ENCODE peak calls at places on chromosomes 6 and 20, in seven cellular contexts. O, V, R, T, F, L and G are unnamed samples.

GRCh38 chr6:24910331-24910849 is 25.4 kb downstream of the RIPOR2 start:
- DNase-seq in O (peak), V (no peak), R (no peak), T (no peak), F (peak), L (peak), G (no peak)

GRCh38 chr6:37547564-37548061 is 47.9 kb upstream of the CCDC167 start:
- DNase-seq in O (peak), V (no peak), R (no peak), T (no peak), F (no peak), L (no peak), G (no peak)

GRCh38 chr6:77502966-77503365 is 39.7 kb upstream of the HTR1B start:
- DNase-seq in O (no peak), V (no peak), R (no peak), T (no peak), F (no peak), L (no peak), G (no peak)

GRCh38 chr20:59404749-59405148 is 104.3 kb downstream of the EDN3 start:
- DNase-seq in O (no peak), V (no peak), R (no peak), T (no peak), F (no peak), L (no peak), G (no peak)

GRCh38 chr6:38261626-38262025 is 378.1 kb downstream of the BTBD9 start:
- DNase-seq in O (no peak), V (no peak), R (no peak), T (no peak), F (no peak), L (no peak), G (no peak)

GRCh38 chr20:60313609-60314008 is 355.4 kb downstream of the CDH26 start:
- DNase-seq in O (no peak), V (no peak), R (no peak), T (no peak), F (no peak), L (no peak), G (no peak)

GRCh38 chr20:32316667-32317066 is 39.2 kb downstream of the KIF3B start:
- DNase-seq in O (no peak), V (no peak), R (no peak), T (no peak), F (no peak), L (no peak), G (no peak)

GRCh38 chr6:30101423-30101938 is 11.4 kb downstream of the TRIM31 start:
- DNase-seq in O (no peak), V (no peak), R (no peak), T (no peak), F (no peak), L (no peak), G (peak)

GRCh38 chr6:128368213-128369000 is 152.0 kb downstream of the PTPRK start:
- DNase-seq in O (no peak), V (no peak), R (no peak), T (no peak), F (no peak), L (no peak), G (no peak)